ENCODE peak calls at places on chromosomes 12 and 14, in four cellular contexts. I is WTC11, Y is K562, E is GM12878. Z is an unnamed sample.
A peak's percentile ranks its signal among the peaks of the same experiment; 100 is the strongest.

GRCh38 chr12:78035913-78036658 is 205.4 kb downstream of the NAV3 start:
- DNase-seq in E (no peak), Y (no peak), I (no peak), Z (no peak)

GRCh38 chr12:109147954-109148353 is 31.6 kb downstream of the ACACB start:
- DNase-seq in I (no peak), E (no peak), Y (no peak), Z (no peak)

GRCh38 chr12:105222726-105223357 is 13.1 kb downstream of the APPL2 start:
- DNase-seq in Y (no peak), I (no peak), E (no peak), Z (no peak)

GRCh38 chr14:83556746-83557460 is 1973.0 kb upstream of the FLRT2 start:
- DNase-seq in Y (no peak), I (no peak), E (no peak), Z (no peak)

GRCh38 chr12:89192419-89192818 is 159.9 kb downstream of the DUSP6 start:
- DNase-seq in E (no peak), Y (no peak), I (no peak), Z (peak; percentile 10)

GRCh38 chr12:21839776-21840175 is 65.3 kb upstream of the KCNJ8 start:
- DNase-seq in I (no peak), Y (no peak), E (no peak), Z (no peak)

GRCh38 chr12:93608313-93608712 is 35.8 kb downstream of the SOCS2 start:
- DNase-seq in E (no peak), I (no peak), Y (no peak), Z (no peak)

GRCh38 chr12:94263011-94263786 is 114.8 kb downstream of the PLXNC1 start:
- DNase-seq in Y (no peak), I (no peak), E (peak; percentile 76), Z (no peak)

GRCh38 chr14:104389326-104390220 is 190.0 kb upstream of the C14orf180 start:
- DNase-seq in E (no peak), Y (no peak), I (no peak), Z (no peak)

GRCh38 chr14:103522649-103523582 is at the start of gene CKB:
- DNase-seq in Y (peak; percentile 75), E (no peak), I (peak; percentile 78), Z (no peak)

GRCh38 chr14:94044476-94045091 is 18.4 kb downstream of the OTUB2 start:
- DNase-seq in Y (no peak), E (no peak), I (no peak), Z (no peak)

GRCh38 chr14:35400707-35401421 is 3.7 kb downstream of the NFKBIA start:
- DNase-seq in I (no peak), E (no peak), Y (no peak), Z (peak; percentile 73)

GRCh38 chr12:88062464-88062863 is 33.3 kb upstream of the C12orf50 start:
- DNase-seq in E (peak; percentile 30), I (no peak), Y (no peak), Z (no peak)

GRCh38 chr12:127149226-127149964 is 1117.6 kb upstream of the TMEM132C start:
- DNase-seq in I (no peak), E (no peak), Y (no peak), Z (no peak)

GRCh38 chr12:121905746-121906145 is 12.6 kb upstream of the CFAP251 start:
- DNase-seq in E (no peak), I (no peak), Y (no peak), Z (no peak)

GRCh38 chr14:101017806-101018560 is 114.5 kb upstream of the RTL1 start:
- DNase-seq in I (no peak), E (no peak), Y (no peak), Z (no peak)

DNA sequence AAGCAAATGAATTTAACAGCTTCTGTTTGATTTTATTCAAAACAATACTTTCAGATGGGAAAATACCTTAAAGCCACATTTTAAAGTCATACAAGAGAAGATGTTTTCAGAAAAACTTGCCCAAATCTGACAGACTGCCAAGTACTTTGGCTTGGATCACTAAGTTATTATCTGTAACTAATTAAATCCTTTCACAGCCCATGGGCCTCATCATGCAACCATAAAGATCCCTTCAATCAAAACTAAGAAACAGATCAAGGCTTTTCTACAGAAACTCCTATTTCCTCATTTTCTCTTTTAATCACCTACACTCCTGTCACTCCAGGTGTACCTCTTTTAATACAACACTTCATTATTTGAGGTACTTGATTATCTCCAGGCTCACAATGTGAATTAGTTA is 28.1 kb downstream of the BLTP3B start:
- DNase-seq in Y (no peak), E (no peak), I (no peak), Z (no peak)
- TF ChIP-seq CREM in Y (no peak), E (no peak), I (no peak), Z (no peak)

GRCh38 chr12:64105026-64105425 is 117.1 kb downstream of the KICS2 start:
- DNase-seq in Y (no peak), E (no peak), I (no peak), Z (no peak)

GRCh38 chr12:64107776-64108175 is 114.3 kb downstream of the KICS2 start:
- DNase-seq in Y (no peak), E (no peak), I (no peak), Z (no peak)

GRCh38 chr12:64109706-64110105 is 112.4 kb downstream of the KICS2 start:
- DNase-seq in E (no peak), I (no peak), Y (no peak), Z (no peak)

DNA sequence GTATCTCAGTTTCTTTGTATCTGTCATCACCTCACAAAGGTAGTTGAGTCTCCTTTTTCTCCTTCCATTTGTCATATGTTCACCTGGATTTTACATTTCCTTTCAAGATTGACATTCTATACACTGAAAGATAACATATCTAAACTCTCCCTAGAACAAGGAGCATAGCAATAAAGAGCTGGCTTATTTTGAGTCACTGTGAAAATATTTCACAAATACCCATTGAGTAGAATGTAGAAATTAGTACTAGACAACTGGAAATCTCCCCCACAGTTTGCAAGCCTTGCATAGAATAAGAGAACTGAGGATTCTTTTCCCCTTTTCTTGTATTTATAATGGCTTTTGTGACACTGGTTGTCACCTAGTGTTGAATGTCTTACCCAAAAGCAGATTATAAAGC is 111.2 kb downstream of the KICS2 start:
- DNase-seq in I (no peak), E (no peak), Y (no peak), Z (no peak)
- TF ChIP-seq ATF2 in I (no peak), E (no peak), Y (no peak), Z (no peak)

GRCh38 chr12:116454076-116454475 is 105.1 kb upstream of the MAP1LC3B2 start:
- DNase-seq in E (no peak), Y (no peak), I (no peak), Z (no peak)

GRCh38 chr12:116455540-116456306 is 103.5 kb upstream of the MAP1LC3B2 start:
- DNase-seq in I (no peak), Y (peak; percentile 61), E (no peak), Z (no peak)

GRCh38 chr12:116456683-116457082 is 102.5 kb upstream of the MAP1LC3B2 start:
- DNase-seq in Y (no peak), I (no peak), E (no peak), Z (no peak)

GRCh38 chr12:116456307-116456641 is 102.9 kb upstream of the MAP1LC3B2 start:
- DNase-seq in E (no peak), I (no peak), Y (no peak), Z (no peak)

DNA sequence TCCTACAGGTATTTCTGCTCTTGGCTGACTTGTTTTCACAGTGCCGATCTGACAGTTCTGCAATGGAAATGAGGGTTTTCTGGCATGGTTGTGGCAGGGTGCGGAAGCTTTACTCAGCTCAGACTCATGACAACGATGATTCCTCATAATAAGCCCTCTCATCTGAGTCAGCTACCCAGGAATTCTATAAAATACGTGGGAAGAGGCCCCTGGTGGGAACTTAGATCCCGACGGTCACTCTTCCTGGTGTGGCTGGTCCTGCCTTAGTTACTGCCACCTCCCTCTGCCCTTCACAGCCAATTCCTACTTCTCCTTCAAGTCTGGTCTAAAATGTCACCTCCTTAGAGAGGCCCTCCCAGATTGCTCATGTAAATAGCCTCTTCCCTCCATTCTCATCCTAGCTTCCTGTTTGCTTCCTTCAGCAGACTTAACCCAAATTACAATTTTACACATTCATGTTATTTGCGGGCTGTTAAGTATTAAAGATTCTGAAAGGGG is 104.2 kb upstream of the MAP1LC3B2 start:
- DNase-seq in I (no peak), E (no peak), Y (no peak), Z (no peak)
- TF ChIP-seq CREM in I (no peak), E (no peak), Y (no peak), Z (no peak)

DNA sequence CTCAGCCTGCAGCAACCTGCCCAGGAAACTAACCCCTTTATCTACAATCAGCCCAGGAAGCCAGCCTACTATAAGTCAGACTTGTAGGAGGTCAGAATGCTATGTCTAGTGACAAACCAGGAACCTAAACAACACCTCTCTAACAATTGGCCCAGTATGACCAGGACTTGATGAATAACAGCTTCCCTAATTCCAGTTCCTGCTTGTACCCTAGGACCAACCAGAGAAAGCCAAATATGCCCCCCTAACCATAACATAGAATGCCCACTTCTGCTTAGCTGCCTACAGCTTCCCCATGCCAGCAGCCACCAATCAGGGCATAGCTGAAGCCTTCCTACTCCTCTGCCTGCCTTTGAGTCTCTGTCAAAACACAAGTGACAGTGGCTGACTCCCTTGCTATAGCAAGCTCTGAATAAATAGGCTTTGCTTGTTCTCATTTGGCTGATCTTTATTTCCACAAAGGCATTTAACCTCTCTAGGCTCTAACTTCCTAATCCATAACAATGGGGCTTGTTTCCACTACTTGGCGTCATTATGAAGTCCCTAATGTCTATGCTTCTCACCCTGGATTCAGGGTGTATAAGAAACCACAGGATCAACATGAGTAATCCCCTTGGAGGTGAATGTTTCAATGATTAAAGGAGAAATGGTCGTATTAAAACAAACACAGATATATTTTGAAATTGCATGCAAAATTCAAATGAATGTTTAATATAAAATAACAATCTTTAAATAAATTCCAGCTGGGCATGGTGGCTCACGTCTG is 220.2 kb downstream of the ANO6 start:
- DNase-seq in I (no peak), E (no peak), Y (no peak), Z (no peak)
- TF ChIP-seq ATF2 in I (no peak), E (no peak), Y (no peak), Z (no peak)

GRCh38 chr14:91464615-91465205 is 45.4 kb downstream of the PPP4R3A start:
- DNase-seq in I (no peak), Y (no peak), E (no peak), Z (no peak)
- TF ChIP-seq CREM in I (no peak), Y (no peak), E (no peak), Z (no peak)

GRCh38 chr12:52151859-52152783 is 39.7 kb downstream of the KRT80 start:
- DNase-seq in E (no peak), Y (peak; percentile 95), I (peak; percentile 88), Z (no peak)
- TF ChIP-seq ATF2 in E (no peak), Y (no peak), I (no peak), Z (no peak)

DNA sequence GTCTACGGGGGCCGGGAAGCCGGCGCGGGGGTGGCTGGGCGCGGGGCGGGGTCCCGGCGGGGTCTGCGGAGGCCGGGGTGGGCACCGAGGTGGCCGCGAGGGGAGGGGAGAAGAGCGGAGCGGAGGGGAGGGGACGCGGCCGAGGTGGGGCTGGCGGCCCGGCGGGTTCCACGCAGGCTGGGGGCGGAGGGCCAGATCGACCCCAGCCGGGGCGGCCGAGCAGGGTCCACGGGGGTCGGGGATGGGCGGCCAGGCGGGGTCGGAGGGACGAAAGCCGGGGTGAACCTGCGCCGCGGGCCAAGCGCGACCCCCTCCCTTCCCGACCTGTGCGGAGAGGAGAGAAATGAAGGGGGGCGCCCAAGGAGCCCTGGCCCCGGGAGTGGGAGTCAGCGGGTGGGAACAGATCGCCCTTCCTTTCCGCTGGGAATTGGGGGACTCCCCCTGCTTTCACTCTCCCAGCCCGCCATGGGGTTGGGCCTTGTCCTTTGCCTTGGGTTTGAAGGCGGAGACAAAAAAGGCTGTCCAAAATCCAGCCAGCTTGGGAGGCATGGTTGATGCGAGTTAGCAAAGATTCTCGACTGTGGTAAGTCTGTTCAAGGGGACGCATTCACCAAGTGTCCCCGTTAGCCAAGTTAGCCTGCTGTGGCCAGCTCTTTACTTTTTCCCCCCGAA is 493 bp upstream of the CKAP4 start:
- DNase-seq in I (peak; percentile 53), E (no peak), Y (no peak), Z (peak; percentile 19)
- TF ChIP-seq CREM in I (no peak), E (no peak), Y (no peak), Z (no peak)